ENCODE peak calls at places on chromosomes 2 and 18, in seven cellular contexts. H is colonic mucosa; K is ovary; C is lower lobe of right lung; B is CD8-positive, alpha-beta T cell; G is endothelial cell of umbilical vein; N is psoas muscle. F is an unnamed sample.
A peak's percentile ranks its signal among the peaks of the same experiment; 100 is the strongest.

GRCh38 chr2:145842002-145842401 is 1322.1 kb upstream of the ZEB2 start:
- DNase-seq in C (no peak), B (no peak), K (no peak), G (no peak), H (no peak), N (no peak), F (no peak)

GRCh38 chr2:104872034-104872865 is 18.3 kb downstream of the POU3F3 start:
- DNase-seq in K (no peak), G (no peak), B (no peak), N (no peak), C (no peak), H (no peak), F (no peak)

GRCh38 chr2:236177967-236178909 is 10.1 kb upstream of the GBX2 start:
- DNase-seq in K (peak; percentile 38), B (no peak), N (peak; percentile 65), C (no peak), G (peak; percentile 78), H (peak; percentile 79), F (no peak)

GRCh38 chr2:37851428-37851827 is 73.7 kb upstream of the RMDN2 start:
- DNase-seq in H (no peak), B (no peak), C (no peak), G (peak; percentile 77), K (no peak), N (no peak), F (no peak)

GRCh38 chr2:182694189-182694588 is 21.9 kb upstream of the DNAJC10 start:
- DNase-seq in N (no peak), G (no peak), C (no peak), H (no peak), B (no peak), K (no peak), F (no peak)

GRCh38 chr2:23588106-23588505 is 203.1 kb downstream of the KLHL29 start:
- DNase-seq in N (no peak), H (no peak), G (no peak), K (no peak), C (peak; percentile 23), B (no peak), F (no peak)

GRCh38 chr2:1169291-1169949 is 218.8 kb downstream of the SNTG2 start:
- DNase-seq in G (no peak), H (no peak), B (no peak), K (no peak), C (no peak), N (no peak), F (no peak)

GRCh38 chr2:143282684-143283083 is 153.5 kb downstream of the ARHGAP15 start:
- DNase-seq in B (no peak), C (no peak), G (no peak), H (peak; percentile 22), N (no peak), K (no peak), F (no peak)

GRCh38 chr2:199861116-199861774 is 10.3 kb upstream of the FTCDNL1 start:
- DNase-seq in N (no peak), G (peak; percentile 27), B (no peak), H (no peak), K (no peak), C (no peak), F (no peak)

GRCh38 chr2:29951561-29951960 is 30.2 kb upstream of the ALK start:
- DNase-seq in G (no peak), K (no peak), H (no peak), B (no peak), N (no peak), C (no peak), F (no peak)

GRCh38 chr2:120243211-120243610 is 9.4 kb upstream of the RALB start:
- DNase-seq in K (no peak), C (no peak), H (no peak), G (no peak), N (no peak), B (no peak), F (no peak)

GRCh38 chr2:11416931-11417330 is 49.0 kb downstream of the E2F6 start:
- DNase-seq in K (no peak), G (no peak), H (no peak), B (no peak), C (no peak), N (no peak), F (no peak)

GRCh38 chr2:64799592-64800252 is 146.0 kb upstream of the SERTAD2 start:
- DNase-seq in B (no peak), H (no peak), N (no peak), K (no peak), C (no peak), G (no peak), F (no peak)

GRCh38 chr2:8576525-8577157 is 105.2 kb upstream of the ID2 start:
- DNase-seq in C (no peak), B (no peak), N (no peak), G (no peak), H (no peak), K (peak; percentile 22), F (no peak)

GRCh38 chr2:235050992-235051351 is 99.2 kb downstream of the SH3BP4 start:
- DNase-seq in B (no peak), H (peak; percentile 92), G (peak; percentile 88), K (peak; percentile 59), C (peak; percentile 88), N (peak; percentile 87), F (peak; percentile 59)

GRCh38 chr2:237336131-237336530 is 77.8 kb downstream of the COL6A3 start:
- DNase-seq in B (no peak), N (no peak), C (no peak), K (no peak), G (no peak), H (no peak), F (no peak)

GRCh38 chr18:26965206-26965605 is 99.7 kb upstream of the AQP4 start:
- DNase-seq in K (no peak), G (no peak), B (no peak), N (no peak), H (no peak), C (no peak), F (no peak)

GRCh38 chr18:23684515-23685197 is 4.6 kb upstream of the LAMA3 start:
- DNase-seq in C (no peak), G (no peak), N (no peak), K (no peak), H (no peak), B (no peak), F (no peak)

GRCh38 chr18:34933880-34934689 is 107.1 kb upstream of the MAPRE2 start:
- DNase-seq in N (no peak), G (no peak), B (no peak), K (no peak), C (no peak), H (no peak), F (no peak)

GRCh38 chr2:168997794-168998193 is 33.3 kb downstream of the ABCB11 start:
- DNase-seq in B (no peak), G (no peak), C (no peak), K (no peak), N (no peak), H (no peak), F (no peak)

GRCh38 chr2:128315829-128316776 is 2.6 kb downstream of the HS6ST1 start:
- DNase-seq in C (peak; percentile 45), K (peak; percentile 36), B (no peak), H (peak; percentile 17), G (no peak), N (peak; percentile 25), F (no peak)

GRCh38 chr2:234945339-234945895 is 6.4 kb upstream of the SH3BP4 start:
- DNase-seq in B (no peak), G (no peak), H (no peak), N (no peak), K (no peak), C (peak; percentile 69), F (no peak)

GRCh38 chr2:216426938-216427337 is 14.7 kb downstream of the SMARCAL1 start:
- DNase-seq in N (no peak), H (no peak), K (no peak), C (no peak), G (no peak), B (no peak), F (no peak)

GRCh38 chr18:55109818-55110414 is 150.7 kb upstream of the CCDC68 start:
- DNase-seq in K (no peak), G (peak; percentile 6), B (no peak), N (no peak), C (no peak), H (no peak), F (no peak)

GRCh38 chr2:43265006-43265770 is 38.8 kb upstream of the ZFP36L2 start:
- DNase-seq in H (no peak), B (no peak), K (peak; percentile 72), N (peak; percentile 72), C (no peak), G (no peak), F (no peak)

GRCh38 chr18:48896875-48897511 is 53.8 kb downstream of the SMAD7 start:
- DNase-seq in C (peak; percentile 90), G (peak; percentile 18), K (no peak), N (peak; percentile 64), H (peak; percentile 51), B (no peak), F (no peak)

GRCh38 chr2:49934481-49934880 is 780.2 kb upstream of the FSHR start:
- DNase-seq in B (no peak), H (no peak), K (no peak), N (no peak), C (no peak), G (no peak), F (no peak)

GRCh38 chr2:112129060-112129459 is 9.1 kb upstream of the FBLN7 start:
- DNase-seq in K (no peak), H (no peak), G (no peak), N (no peak), B (no peak), C (no peak), F (no peak)
- H3K9me3 ChIP-seq in K (no peaks in the 10 kb centered on the region), H (no peaks in the 10 kb centered on the region), G (no peaks in the 10 kb centered on the region), N (no peaks in the 10 kb centered on the region), B (no peaks in the 10 kb centered on the region), C (no peaks in the 10 kb centered on the region), F (peaks cover 3% of the 10 kb centered on the region)

GRCh38 chr2:192741889-192742288 is 547.2 kb upstream of the TMEFF2 start:
- DNase-seq in B (no peak), N (no peak), K (no peak), G (no peak), C (no peak), H (no peak), F (no peak)
- TF ChIP-seq CTCF in B (no peak), N (no peak), K (no peak), G (no peak), C (no peak), H (no peak), F (no peak)

DNA sequence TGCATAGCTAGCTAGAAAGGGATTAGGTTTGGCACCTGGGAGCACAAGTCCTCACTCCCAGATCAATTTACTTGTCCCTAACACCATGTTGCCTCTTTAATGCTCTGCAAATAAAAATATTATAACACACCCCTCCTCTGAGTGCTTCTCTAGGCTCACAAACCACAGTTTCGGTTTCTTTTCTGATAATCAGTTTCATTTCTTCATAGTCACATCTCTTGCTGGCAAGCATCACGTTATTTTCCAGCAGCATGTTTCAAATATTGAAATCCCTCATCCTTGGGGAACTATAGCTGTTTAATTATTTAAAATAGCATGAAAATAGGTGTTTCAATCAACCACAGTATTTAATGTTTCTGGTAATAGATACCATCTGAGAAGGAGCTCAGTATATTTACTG is 13.9 kb upstream of the SMCHD1 start:
- DNase-seq in B (no peak), N (no peak), G (no peak), C (no peak), H (no peak), K (no peak), F (no peak)
- H3K4me3 ChIP-seq in B (peak overlapping the region; percentile 29), N (peak overlapping the region; percentile 27), G (no peak overlapping the region), C (peak overlapping the region; percentile 22), H (no peak overlapping the region), K (no peak overlapping the region), F (no peak overlapping the region)

DNA sequence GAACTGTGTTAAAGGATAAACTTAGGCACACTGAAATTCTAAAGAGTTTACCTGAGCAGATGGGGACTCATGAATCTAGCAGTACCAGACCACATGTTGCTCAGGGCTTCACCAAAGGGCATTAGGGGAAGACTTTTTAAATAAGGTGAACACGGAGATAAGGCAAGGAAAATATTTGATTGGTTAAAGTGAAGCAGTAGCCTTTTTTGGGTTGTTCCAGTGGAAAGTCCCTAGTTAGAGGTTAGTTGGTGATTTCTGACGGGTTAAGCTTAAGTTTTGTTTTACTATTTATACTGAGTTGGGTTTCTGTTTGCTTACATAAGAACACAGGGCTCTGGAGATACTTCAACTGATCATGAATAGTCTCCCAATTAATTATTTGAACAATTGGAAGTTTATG is 722.5 kb downstream of the SOCS6 start:
- DNase-seq in B (no peak), N (no peak), K (no peak), G (no peak), H (no peak), C (no peak), F (no peak)
- H3K9me3 ChIP-seq in B (no peaks in the 10 kb centered on the region), N (no peaks in the 10 kb centered on the region), K (no peaks in the 10 kb centered on the region), G (no peaks in the 10 kb centered on the region), H (no peaks in the 10 kb centered on the region), C (no peaks in the 10 kb centered on the region), F (no peaks in the 10 kb centered on the region)

F was measured in AG04450.